ENCODE peak calls at places on chromosomes 7 and 10, in six cellular contexts. One of them, this sample, is unnamed.

GRCh38 chr10:4671451-4672145 is 154.4 kb upstream of the AKR1E2 start:
- DNase-seq in kidney: no peak
- DNase-seq in sigmoid colon: no peak
- DNase-seq in CD8-positive, alpha-beta memory T cell: no peak
- DNase-seq in upper lobe of right lung: no peak
- DNase-seq in endodermal cell: no peak
- DNase-seq in this sample: peak; percentile 70

GRCh38 chr10:79178614-79179403 is 110.0 kb downstream of the ZMIZ1 start:
- DNase-seq in kidney: peak; percentile 85
- DNase-seq in sigmoid colon: peak; percentile 83
- DNase-seq in CD8-positive, alpha-beta memory T cell: no peak
- DNase-seq in upper lobe of right lung: no peak
- DNase-seq in endodermal cell: peak; percentile 75
- DNase-seq in this sample: no peak

GRCh38 chr10:111758593-111758992 is 425.0 kb downstream of the GPAM start:
- DNase-seq in kidney: no peak
- DNase-seq in sigmoid colon: no peak
- DNase-seq in CD8-positive, alpha-beta memory T cell: no peak
- DNase-seq in upper lobe of right lung: no peak
- DNase-seq in endodermal cell: no peak
- DNase-seq in this sample: no peak

GRCh38 chr7:91270372-91270771 is 6.1 kb downstream of the FZD1 start:
- DNase-seq in kidney: no peak
- DNase-seq in sigmoid colon: no peak
- DNase-seq in CD8-positive, alpha-beta memory T cell: no peak
- DNase-seq in upper lobe of right lung: no peak
- DNase-seq in endodermal cell: no peak
- DNase-seq in this sample: no peak

GRCh38 chr7:96723622-96724021 is 14.0 kb upstream of the SEM1 start:
- DNase-seq in kidney: no peak
- DNase-seq in sigmoid colon: no peak
- DNase-seq in CD8-positive, alpha-beta memory T cell: no peak
- DNase-seq in upper lobe of right lung: no peak
- DNase-seq in endodermal cell: no peak
- DNase-seq in this sample: no peak

GRCh38 chr7:2264158-2264557 is 22.1 kb downstream of the NUDT1 start:
- DNase-seq in kidney: no peak
- DNase-seq in sigmoid colon: no peak
- DNase-seq in CD8-positive, alpha-beta memory T cell: no peak
- DNase-seq in upper lobe of right lung: no peak
- DNase-seq in endodermal cell: no peak
- DNase-seq in this sample: no peak

GRCh38 chr10:74704629-74705360 is 121.6 kb upstream of the KAT6B start:
- DNase-seq in kidney: no peak
- DNase-seq in sigmoid colon: no peak
- DNase-seq in CD8-positive, alpha-beta memory T cell: no peak
- DNase-seq in upper lobe of right lung: no peak
- DNase-seq in endodermal cell: no peak
- DNase-seq in this sample: no peak

GRCh38 chr10:115417585-115418265 is 324.6 kb downstream of the ATRNL1 start:
- DNase-seq in kidney: peak; percentile 29
- DNase-seq in sigmoid colon: peak; percentile 44
- DNase-seq in CD8-positive, alpha-beta memory T cell: no peak
- DNase-seq in upper lobe of right lung: no peak
- DNase-seq in endodermal cell: peak; percentile 89
- DNase-seq in this sample: no peak

GRCh38 chr7:55171157-55171556 is 152.3 kb downstream of the EGFR start:
- DNase-seq in kidney: no peak
- DNase-seq in sigmoid colon: no peak
- DNase-seq in CD8-positive, alpha-beta memory T cell: no peak
- DNase-seq in upper lobe of right lung: no peak
- DNase-seq in endodermal cell: no peak
- DNase-seq in this sample: no peak

GRCh38 chr10:3624367-3624766 is 160.6 kb downstream of the KLF6 start:
- DNase-seq in kidney: no peak
- DNase-seq in sigmoid colon: no peak
- DNase-seq in CD8-positive, alpha-beta memory T cell: no peak
- DNase-seq in upper lobe of right lung: no peak
- DNase-seq in endodermal cell: no peak
- DNase-seq in this sample: no peak

GRCh38 chr10:17066000-17066399 is 63.6 kb downstream of the CUBN start:
- DNase-seq in kidney: no peak
- DNase-seq in sigmoid colon: no peak
- DNase-seq in CD8-positive, alpha-beta memory T cell: no peak
- DNase-seq in upper lobe of right lung: no peak
- DNase-seq in endodermal cell: no peak
- DNase-seq in this sample: no peak

GRCh38 chr7:73431041-73431835 is 2.3 kb upstream of the FZD9 start:
- DNase-seq in kidney: peak; percentile 57
- DNase-seq in sigmoid colon: no peak
- DNase-seq in CD8-positive, alpha-beta memory T cell: no peak
- DNase-seq in upper lobe of right lung: no peak
- DNase-seq in endodermal cell: peak; percentile 64
- DNase-seq in this sample: no peak

GRCh38 chr7:5607958-5608656 is 173.4 kb downstream of the RNF216 start:
- DNase-seq in kidney: peak; percentile 74
- DNase-seq in sigmoid colon: no peak
- DNase-seq in CD8-positive, alpha-beta memory T cell: no peak
- DNase-seq in upper lobe of right lung: no peak
- DNase-seq in endodermal cell: peak; percentile 91
- DNase-seq in this sample: peak; percentile 93

GRCh38 chr10:87503892-87504291 is 801 bp upstream of the MINPP1 start:
- DNase-seq in kidney: no peak
- DNase-seq in sigmoid colon: no peak
- DNase-seq in CD8-positive, alpha-beta memory T cell: no peak
- DNase-seq in upper lobe of right lung: no peak
- DNase-seq in endodermal cell: no peak
- DNase-seq in this sample: no peak

GRCh38 chr10:36109399-36110023 is 467.4 kb upstream of the FZD8 start:
- DNase-seq in kidney: no peak
- DNase-seq in sigmoid colon: no peak
- DNase-seq in CD8-positive, alpha-beta memory T cell: no peak
- DNase-seq in upper lobe of right lung: no peak
- DNase-seq in endodermal cell: no peak
- DNase-seq in this sample: no peak

GRCh38 chr10:122468923-122469781 is 7.8 kb downstream of the HTRA1 start:
- DNase-seq in kidney: peak; percentile 62
- DNase-seq in sigmoid colon: no peak
- DNase-seq in CD8-positive, alpha-beta memory T cell: no peak
- DNase-seq in upper lobe of right lung: no peak
- DNase-seq in endodermal cell: no peak
- DNase-seq in this sample: no peak

GRCh38 chr7:100515072-100515532 is 23.9 kb upstream of the AGFG2 start:
- DNase-seq in kidney: no peak
- DNase-seq in sigmoid colon: no peak
- DNase-seq in CD8-positive, alpha-beta memory T cell: no peak
- DNase-seq in upper lobe of right lung: no peak
- DNase-seq in endodermal cell: no peak
- DNase-seq in this sample: no peak

GRCh38 chr7:11557627-11558026 is 274.4 kb downstream of the THSD7A start:
- DNase-seq in kidney: no peak
- DNase-seq in sigmoid colon: no peak
- DNase-seq in CD8-positive, alpha-beta memory T cell: no peak
- DNase-seq in upper lobe of right lung: no peak
- DNase-seq in endodermal cell: peak; percentile 84
- DNase-seq in this sample: no peak

GRCh38 chr10:17056781-17057191 is 72.8 kb downstream of the CUBN start:
- DNase-seq in kidney: no peak
- DNase-seq in sigmoid colon: no peak
- DNase-seq in CD8-positive, alpha-beta memory T cell: no peak
- DNase-seq in upper lobe of right lung: no peak
- DNase-seq in endodermal cell: no peak
- DNase-seq in this sample: no peak

GRCh38 chr10:26637521-26638275 is 59.8 kb upstream of the PDSS1 start:
- DNase-seq in kidney: peak; percentile 59
- DNase-seq in sigmoid colon: no peak
- DNase-seq in CD8-positive, alpha-beta memory T cell: no peak
- DNase-seq in upper lobe of right lung: no peak
- DNase-seq in endodermal cell: peak; percentile 51
- DNase-seq in this sample: no peak

GRCh38 chr10:5860039-5860438 is 29.7 kb downstream of the ANKRD16 start:
- DNase-seq in kidney: no peak
- DNase-seq in sigmoid colon: no peak
- DNase-seq in CD8-positive, alpha-beta memory T cell: no peak
- DNase-seq in upper lobe of right lung: no peak
- DNase-seq in endodermal cell: peak; percentile 32
- DNase-seq in this sample: no peak

GRCh38 chr10:131310054-131310903 is 1.2 kb downstream of the TCERG1L start:
- DNase-seq in kidney: no peak
- DNase-seq in sigmoid colon: no peak
- DNase-seq in CD8-positive, alpha-beta memory T cell: no peak
- DNase-seq in upper lobe of right lung: no peak
- DNase-seq in endodermal cell: no peak
- DNase-seq in this sample: no peak

GRCh38 chr10:133258818-133259602 is 17.7 kb downstream of the ADAM8 start:
- DNase-seq in kidney: peak; percentile 88
- DNase-seq in sigmoid colon: peak; percentile 90
- DNase-seq in CD8-positive, alpha-beta memory T cell: peak; percentile 69
- DNase-seq in upper lobe of right lung: peak; percentile 92
- DNase-seq in endodermal cell: no peak
- DNase-seq in this sample: peak; percentile 95

GRCh38 chr10:100345570-100346330 is 1.3 kb upstream of the SCD start:
- DNase-seq in kidney: no peak
- DNase-seq in sigmoid colon: no peak
- DNase-seq in CD8-positive, alpha-beta memory T cell: no peak
- DNase-seq in upper lobe of right lung: no peak
- DNase-seq in endodermal cell: peak; percentile 71
- DNase-seq in this sample: no peak

DNA sequence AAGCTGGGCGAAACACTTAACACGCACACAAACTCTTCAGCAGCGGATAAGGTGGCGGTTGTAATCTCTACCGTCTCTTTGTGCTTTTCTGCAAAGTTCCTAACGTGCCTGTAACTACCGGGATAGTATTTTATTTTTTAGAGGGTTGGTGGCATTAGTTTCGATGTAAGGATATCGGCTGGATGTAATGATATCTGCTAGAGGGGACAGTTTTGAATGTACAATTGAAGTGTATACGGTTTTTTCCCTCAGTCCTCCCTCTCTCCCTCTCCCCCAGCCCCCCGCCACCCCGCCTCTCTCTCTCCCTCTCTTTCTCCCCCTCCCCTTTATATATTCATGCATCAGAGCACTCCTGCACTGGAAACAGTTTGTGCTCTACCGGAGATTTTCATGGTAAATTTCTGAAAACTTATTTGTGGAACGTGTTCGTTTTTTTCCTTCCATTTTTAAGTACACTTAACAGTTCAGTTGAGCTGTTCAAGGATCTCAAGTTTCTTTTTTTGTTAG is 1.6 kb downstream of the GLCCI1 start:
- DNase-seq in kidney: no peak
- DNase-seq in sigmoid colon: no peak
- DNase-seq in CD8-positive, alpha-beta memory T cell: no peak
- DNase-seq in upper lobe of right lung: no peak
- DNase-seq in endodermal cell: peak; percentile 52
- DNase-seq in this sample: no peak
- H3K27ac ChIP-seq in kidney: peak overlapping the region; percentile 61
- H3K27ac ChIP-seq in sigmoid colon: peak overlapping the region; percentile 99
- H3K27ac ChIP-seq in CD8-positive, alpha-beta memory T cell: peak overlapping the region; percentile 73
- H3K27ac ChIP-seq in upper lobe of right lung: peak overlapping the region; percentile 59
- H3K27ac ChIP-seq in endodermal cell: peak overlapping the region; percentile 33
- H3K27ac ChIP-seq in this sample: peak overlapping the region; percentile 45

DNA sequence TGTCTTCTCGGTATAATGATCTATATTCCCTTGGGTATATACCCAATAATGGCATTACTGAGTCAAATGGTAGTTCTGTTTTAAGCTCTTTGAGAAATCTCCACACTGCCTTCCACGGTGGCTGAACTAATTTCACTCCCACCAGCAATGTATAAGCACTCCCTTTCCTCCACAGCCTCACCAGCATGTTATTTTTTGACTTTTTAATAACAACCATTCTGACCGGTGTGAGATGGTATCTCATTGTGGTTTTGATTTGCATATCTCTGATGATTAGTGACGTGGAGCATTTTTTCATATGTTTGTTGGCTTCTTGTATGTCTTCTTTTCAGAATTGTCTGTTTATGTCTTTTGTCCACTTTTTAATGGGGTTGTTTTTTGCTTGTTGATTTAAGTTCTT is 33.6 kb downstream of the KIAA1217 start:
- DNase-seq in kidney: no peak
- DNase-seq in sigmoid colon: no peak
- DNase-seq in CD8-positive, alpha-beta memory T cell: no peak
- DNase-seq in upper lobe of right lung: no peak
- DNase-seq in endodermal cell: no peak
- DNase-seq in this sample: no peak
- H3K4me1 ChIP-seq in kidney: peaks cover 5% of the 10 kb centered on the region
- H3K4me1 ChIP-seq in sigmoid colon: peaks cover 9% of the 10 kb centered on the region
- H3K4me1 ChIP-seq in CD8-positive, alpha-beta memory T cell: no peaks in the 10 kb centered on the region
- H3K4me1 ChIP-seq in upper lobe of right lung: no peaks in the 10 kb centered on the region
- H3K4me1 ChIP-seq in endodermal cell: peaks cover 14% of the 10 kb centered on the region
- H3K4me1 ChIP-seq in this sample: peaks cover 14% of the 10 kb centered on the region

GRCh38 chr7:103048833-103049232 is 25.8 kb downstream of the FBXL13 start:
- DNase-seq in kidney: no peak
- DNase-seq in sigmoid colon: no peak
- DNase-seq in CD8-positive, alpha-beta memory T cell: no peak
- DNase-seq in upper lobe of right lung: no peak
- DNase-seq in endodermal cell: no peak
- DNase-seq in this sample: no peak
- H3K9me3 ChIP-seq in kidney: no peaks in the 10 kb centered on the region
- H3K9me3 ChIP-seq in sigmoid colon: no peaks in the 10 kb centered on the region
- H3K9me3 ChIP-seq in CD8-positive, alpha-beta memory T cell: no peaks in the 10 kb centered on the region
- H3K9me3 ChIP-seq in upper lobe of right lung: no peaks in the 10 kb centered on the region
- H3K9me3 ChIP-seq in endodermal cell: peaks cover 75% of the 10 kb centered on the region
- H3K9me3 ChIP-seq in this sample: peaks cover 10% of the 10 kb centered on the region

DNA sequence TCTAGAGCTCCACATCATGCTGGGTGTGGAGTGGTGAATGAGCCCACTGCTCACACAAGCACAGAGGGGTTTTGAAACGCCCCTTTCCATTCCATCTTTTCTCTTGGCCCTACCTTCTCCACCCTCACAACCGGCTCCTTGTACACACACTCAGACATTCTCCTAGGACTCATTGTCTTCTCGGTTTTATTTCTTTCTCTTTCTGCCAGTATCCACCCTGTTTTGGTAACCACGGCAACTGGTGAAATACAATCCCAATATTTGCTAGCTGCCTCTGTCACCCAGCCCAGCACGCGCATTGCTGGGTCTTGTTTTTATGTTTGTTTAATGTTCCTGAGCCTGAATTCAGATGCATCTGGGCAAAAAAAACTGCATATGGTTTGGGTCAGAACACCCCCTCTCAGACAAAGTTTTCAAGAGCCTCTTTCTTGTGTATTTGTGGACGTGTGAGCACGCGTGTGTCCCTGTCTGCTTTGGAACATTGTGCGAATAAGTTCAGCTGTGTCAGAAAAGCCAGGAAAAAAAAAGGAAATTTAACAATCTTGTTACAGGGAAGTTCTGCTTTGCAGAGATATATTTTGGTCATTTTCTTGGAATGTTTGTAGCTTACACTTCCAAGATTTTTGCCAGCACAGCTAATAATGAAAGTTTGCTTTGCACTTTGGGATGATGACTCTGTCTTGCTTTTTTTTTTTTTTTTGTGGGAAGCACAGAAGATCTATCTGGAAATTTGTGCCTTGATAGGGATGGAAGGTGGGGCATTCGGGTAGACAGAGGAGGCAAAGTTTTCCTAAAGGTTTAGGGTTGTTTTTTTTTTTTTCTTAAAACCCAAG is 225.9 kb downstream of the TRIL start:
- DNase-seq in kidney: no peak
- DNase-seq in sigmoid colon: no peak
- DNase-seq in CD8-positive, alpha-beta memory T cell: no peak
- DNase-seq in upper lobe of right lung: no peak
- DNase-seq in endodermal cell: no peak
- DNase-seq in this sample: no peak
- H3K27ac ChIP-seq in kidney: no peak overlapping the region
- H3K27ac ChIP-seq in sigmoid colon: peak overlapping the region; percentile 49
- H3K27ac ChIP-seq in CD8-positive, alpha-beta memory T cell: no peak overlapping the region
- H3K27ac ChIP-seq in upper lobe of right lung: no peak overlapping the region
- H3K27ac ChIP-seq in endodermal cell: no peak overlapping the region
- H3K27ac ChIP-seq in this sample: no peak overlapping the region

This sample was measured in RWPE2.